ENCODE peak calls at places on chromosomes 5 and 9, in nine cellular contexts. Z is astrocyte of the spinal cord; L is Caki2; C is endothelial cell; B is nephron progenitor cell; E is HTR-8/SVneo; M is H7; K is stimulated activated CD4-positive, alpha-beta T cell treated with anti-CD3 and anti-CD28 coated beads, Interleukin-2, amount 100 ng/mL, for 24 hours; H is testis. A is an unnamed sample.

GRCh38 chr9:122904466-122904822 is 715 bp downstream of the RC3H2 start:
- DNase-seq in Z (peak; percentile 46), L (no peak), C (peak; percentile 58), B (peak; percentile 52), E (peak; percentile 24), M (peak; percentile 68), K (peak; percentile 35), H (peak; percentile 47), A (peak; percentile 64)

GRCh38 chr9:98726735-98727134 is 18.0 kb upstream of the GABBR2 start:
- DNase-seq in Z (peak; percentile 17), L (no peak), C (no peak), B (no peak), E (no peak), M (no peak), K (no peak), H (no peak), A (no peak)

GRCh38 chr9:109894921-109895758 is 115.1 kb downstream of the PALM2AKAP2 start:
- DNase-seq in Z (peak; percentile 81), L (no peak), C (no peak), B (no peak), E (no peak), M (no peak), K (peak; percentile 60), H (no peak), A (no peak)

GRCh38 chr5:98299435-98299834 is 474.0 kb upstream of the RGMB start:
- DNase-seq in Z (no peak), L (no peak), C (no peak), B (no peak), E (no peak), M (no peak), K (no peak), H (no peak), A (no peak)

GRCh38 chr9:132857031-132857430 is 21.1 kb downstream of the AK8 start:
- DNase-seq in Z (peak; percentile 37), L (no peak), C (no peak), B (no peak), E (no peak), M (peak; percentile 60), K (no peak), H (peak; percentile 78), A (no peak)

GRCh38 chr9:120265791-120266190 is 314.2 kb downstream of the CDK5RAP2 start:
- DNase-seq in Z (no peak), L (no peak), C (no peak), B (no peak), E (no peak), M (no peak), K (no peak), H (peak; percentile 29), A (no peak)

GRCh38 chr5:44318883-44319282 is 70.3 kb downstream of the FGF10 start:
- DNase-seq in Z (no peak), L (no peak), C (no peak), B (no peak), E (no peak), M (no peak), K (no peak), H (no peak), A (no peak)

GRCh38 chr5:113035096-113035495 is 58.5 kb downstream of the DCP2 start:
- DNase-seq in Z (no peak), L (no peak), C (no peak), B (no peak), E (no peak), M (no peak), K (no peak), H (no peak), A (no peak)

GRCh38 chr5:157059093-157059539 is at the start of gene HAVCR1:
- DNase-seq in Z (no peak), L (peak; percentile 92), C (no peak), B (no peak), E (no peak), M (no peak), K (no peak), H (no peak), A (no peak)

GRCh38 chr9:69389437-69389995 is 64.5 kb downstream of the ENTREP1 start:
- DNase-seq in Z (no peak), L (no peak), C (no peak), B (no peak), E (no peak), M (no peak), K (no peak), H (no peak), A (no peak)

GRCh38 chr5:168177831-168178450 is 113.5 kb upstream of the WWC1 start:
- DNase-seq in Z (no peak), L (no peak), C (no peak), B (peak; percentile 42), E (no peak), M (peak; percentile 64), K (no peak), H (no peak), A (no peak)

GRCh38 chr5:74916831-74917710 is 50.9 kb upstream of the FAM169A start:
- DNase-seq in Z (peak; percentile 28), L (peak; percentile 70), C (no peak), B (no peak), E (peak; percentile 15), M (no peak), K (no peak), H (no peak), A (no peak)

GRCh38 chr9:113454914-113455761 is 8.4 kb upstream of the RGS3 start:
- DNase-seq in Z (peak; percentile 88), L (peak; percentile 32), C (no peak), B (no peak), E (no peak), M (no peak), K (no peak), H (peak; percentile 72), A (no peak)

GRCh38 chr5:66517361-66517760 is 78.8 kb upstream of the MAST4 start:
- DNase-seq in Z (no peak), L (no peak), C (no peak), B (no peak), E (no peak), M (no peak), K (no peak), H (no peak), A (no peak)

GRCh38 chr5:173618927-173619519 is 2.6 kb upstream of the BOD1 start:
- DNase-seq in Z (peak; percentile 59), L (peak; percentile 61), C (peak; percentile 59), B (peak; percentile 35), E (peak; percentile 57), M (peak; percentile 76), K (peak; percentile 17), H (peak; percentile 64), A (no peak)

GRCh38 chr9:89492586-89492985 is 5.3 kb downstream of the SEMA4D start:
- DNase-seq in Z (no peak), L (no peak), C (no peak), B (no peak), E (no peak), M (no peak), K (no peak), H (no peak), A (no peak)

GRCh38 chr5:136062563-136063274 is 33.9 kb downstream of the TGFBI start:
- DNase-seq in Z (no peak), L (peak; percentile 28), C (peak; percentile 36), B (no peak), E (no peak), M (no peak), K (no peak), H (no peak), A (no peak)

A was measured in glutamatergic neuron.